ENCODE peak calls at places on chromosomes 2 and 18, in seven cellular contexts. Q, Z, C, R, I, A and W are unnamed samples.

GRCh38 chr2:98734157-98734556 is 3.2 kb upstream of the MGAT4A start:
- DNase-seq in I (no peak), C (no peak), Q (no peak), A (no peak), R (no peak), Z (no peak), W (no peak)

GRCh38 chr2:153871231-153872221 is at the start of gene GALNT13:
- DNase-seq in R (no peak), Z (no peak), I (peak; percentile 0), C (peak; percentile 42), A (no peak), Q (peak; percentile 79), W (peak; percentile 74)

GRCh38 chr2:74548919-74549684 is 4.6 kb downstream of the LOXL3 start:
- DNase-seq in A (peak; percentile 72), R (peak; percentile 65), Z (no peak), I (peak; percentile 40), C (peak; percentile 69), Q (peak; percentile 88), W (peak; percentile 36)

GRCh38 chr2:109609352-109610024 is 4.3 kb downstream of the SEPTIN10 start:
- DNase-seq in C (no peak), A (no peak), I (peak; percentile 66), Z (no peak), Q (no peak), R (peak; percentile 57), W (no peak)

GRCh38 chr2:151197184-151198070 is 64.2 kb downstream of the RBM43 start:
- DNase-seq in C (no peak), Z (no peak), R (no peak), Q (no peak), I (no peak), A (no peak), W (no peak)

GRCh38 chr2:164763431-164763830 is 78.2 kb downstream of the COBLL1 start:
- DNase-seq in R (no peak), Z (no peak), C (no peak), A (no peak), I (no peak), Q (no peak), W (no peak)

GRCh38 chr2:132816234-132816633 is 146.2 kb upstream of the LYPD1 start:
- DNase-seq in A (no peak), R (no peak), Z (no peak), C (no peak), Q (no peak), I (no peak), W (no peak)

GRCh38 chr2:30180230-30180629 is 33.4 kb downstream of the YPEL5 start:
- DNase-seq in I (no peak), C (no peak), Z (no peak), A (peak; percentile 67), Q (no peak), R (no peak), W (no peak)

GRCh38 chr18:67599277-67599676 is 82.8 kb upstream of the DSEL start:
- DNase-seq in C (no peak), Z (peak; percentile 18), R (no peak), I (peak; percentile 69), A (no peak), Q (no peak), W (no peak)

GRCh38 chr2:33220533-33220932 is 255.9 kb upstream of the RASGRP3 start:
- DNase-seq in R (no peak), I (no peak), Z (no peak), A (no peak), Q (no peak), C (no peak), W (no peak)

GRCh38 chr18:13500227-13500865 is 226.0 kb downstream of the FAM210A start:
- DNase-seq in Z (no peak), C (no peak), I (peak; percentile 90), A (peak; percentile 59), R (no peak), Q (no peak), W (peak; percentile 33)

GRCh38 chr18:31901063-31901462 is 41.9 kb downstream of the TRAPPC8 start:
- DNase-seq in Q (no peak), C (no peak), I (no peak), R (no peak), A (no peak), Z (no peak), W (no peak)

GRCh38 chr2:54569745-54570296 is 113.7 kb downstream of the SPTBN1 start:
- DNase-seq in A (no peak), R (peak; percentile 94), Q (no peak), C (no peak), Z (no peak), I (no peak), W (peak; percentile 17)

GRCh38 chr2:137348301-137348700 is 583.0 kb downstream of the THSD7B start:
- DNase-seq in A (no peak), Z (no peak), R (no peak), Q (no peak), C (no peak), I (peak; percentile 52), W (no peak)

GRCh38 chr18:63073481-63073880 is 246.1 kb downstream of the BCL2 start:
- DNase-seq in I (no peak), Q (no peak), Z (no peak), C (no peak), R (peak; percentile 76), A (no peak), W (no peak)
- TF ChIP-seq CTCF in I (no peak), Q (no peak), Z (no peak), C (no peak), R (peak; percentile 54), A (no peak), W (no peak)

GRCh38 chr18:9673296-9674251 is 34.5 kb upstream of the RAB31 start:
- DNase-seq in C (peak; percentile 70), Q (no peak), R (peak; percentile 96), I (peak; percentile 89), Z (no peak), A (peak; percentile 36), W (no peak)
- TF ChIP-seq CTCF in C (no peak), Q (peak; percentile 27), R (peak; percentile 38), I (peak; percentile 65), Z (peak; percentile 28), A (peak; percentile 39), W (no peak)

GRCh38 chr18:3297025-3297984 is 35.4 kb downstream of the MYL12B start:
- DNase-seq in A (peak; percentile 76), C (peak; percentile 96), R (peak; percentile 95), Z (peak; percentile 66), I (peak; percentile 75), Q (peak; percentile 94), W (peak; percentile 84)
- TF ChIP-seq CTCF in A (peak; percentile 45), C (peak; percentile 30), R (peak; percentile 98), Z (peak; percentile 29), I (peak; percentile 39), Q (peak; percentile 49), W (peak; percentile 94)

GRCh38 chr2:158191076-158191566 is 89.4 kb downstream of the UPP2 start:
- DNase-seq in R (peak; percentile 74), Z (no peak), Q (no peak), C (no peak), A (no peak), I (no peak), W (no peak)

GRCh38 chr2:158191569-158191968 is 89.9 kb downstream of the UPP2 start:
- DNase-seq in R (peak; percentile 17), Q (no peak), A (peak; percentile 13), Z (no peak), I (no peak), C (no peak), W (no peak)

GRCh38 chr2:158192515-158193234 is 91.0 kb downstream of the UPP2 start:
- DNase-seq in R (no peak), A (no peak), C (no peak), Q (no peak), Z (no peak), I (no peak), W (no peak)

GRCh38 chr2:158197940-158198339 is 96.3 kb downstream of the UPP2 start:
- DNase-seq in Z (no peak), A (no peak), R (no peak), C (no peak), I (no peak), Q (no peak), W (no peak)

DNA sequence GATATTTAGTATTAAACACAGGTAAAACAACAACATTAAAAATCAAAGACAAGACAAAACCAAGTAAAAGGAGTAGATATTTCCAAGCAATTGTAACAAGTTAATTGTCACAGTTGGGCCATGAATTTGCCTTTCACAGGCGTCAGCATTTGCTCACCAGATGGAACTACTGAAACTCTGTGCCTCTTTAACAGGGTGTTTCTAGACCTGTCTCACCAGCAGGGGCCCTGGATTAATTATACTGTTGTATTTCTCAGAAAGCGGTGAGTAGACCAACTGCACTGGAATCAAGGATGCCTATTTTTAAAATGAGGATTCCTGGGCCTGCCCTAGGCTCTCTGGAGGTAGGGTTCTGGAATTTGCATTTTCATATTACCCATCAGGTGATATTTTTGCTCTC is 92.6 kb downstream of the UPP2 start:
- DNase-seq in R (no peak), A (no peak), Q (no peak), I (no peak), C (no peak), Z (no peak), W (no peak)
- TF ChIP-seq CTCF in R (no peak), A (no peak), Q (no peak), I (no peak), C (no peak), Z (no peak), W (no peak)

GRCh38 chr2:173854141-173854540 is 111.0 kb downstream of the SP3 start:
- DNase-seq in C (no peak), A (no peak), Z (no peak), R (no peak), I (no peak), Q (no peak), W (no peak)

GRCh38 chr2:173854840-173855239 is 110.3 kb downstream of the SP3 start:
- DNase-seq in I (peak; percentile 67), Q (no peak), R (no peak), C (no peak), A (peak; percentile 35), Z (no peak), W (no peak)

GRCh38 chr2:173855686-173856085 is 109.5 kb downstream of the SP3 start:
- DNase-seq in A (no peak), I (no peak), R (no peak), C (no peak), Q (no peak), Z (no peak), W (no peak)

GRCh38 chr2:173851256-173851655 is 113.9 kb downstream of the SP3 start:
- DNase-seq in I (no peak), Q (no peak), R (no peak), A (no peak), Z (no peak), C (no peak), W (no peak)
- TF ChIP-seq CTCF in I (no peak), Q (no peak), R (no peak), A (no peak), Z (no peak), C (no peak), W (no peak)

GRCh38 chr2:27647289-27647688 is 16.1 kb downstream of the SUPT7L start:
- DNase-seq in C (no peak), R (no peak), A (no peak), Z (no peak), Q (no peak), I (peak; percentile 37), W (no peak)
- TF ChIP-seq CTCF in C (no peak), R (no peak), A (no peak), Z (peak; percentile 19), Q (no peak), I (no peak), W (no peak)